ENCODE peak calls at places on chromosomes 11 and 22, in six cellular contexts. E is Peyer's patch, K is tibial nerve, I is cardiac muscle cell, X is Karpas-422, Q is heart left ventricle. J is an unnamed sample. For H3K4me1, the result is how much of the 10 kb centered on the place peaks cover.

GRCh38 chr22:49136041-49136815 is 691.4 kb downstream of the BRD1 start:
- DNase-seq in E (no peak), K (no peak), I (no peak), X (no peak), Q (no peak), J (no peak)

GRCh38 chr11:90593099-90593498 is 370.2 kb upstream of the CHORDC1 start:
- DNase-seq in E (no peak), K (no peak), I (no peak), X (no peak), Q (no peak), J (no peak)

GRCh38 chr11:3786781-3787428 is 10.4 kb downstream of the NUP98 start:
- DNase-seq in E (no peak), K (no peak), I (no peak), X (no peak), Q (no peak), J (no peak)

GRCh38 chr11:65431452-65432132 is 9.0 kb downstream of the NEAT1 start:
- DNase-seq in E (no peak), K (no peak), I (peak), X (peak), Q (no peak), J (peak)

GRCh38 chr11:8631395-8632110 is 37.5 kb upstream of the STK33 start:
- DNase-seq in E (no peak), K (peak), I (peak), X (no peak), Q (no peak), J (no peak)

GRCh38 chr11:84780689-84781293 is 846.4 kb downstream of the DLG2 start:
- DNase-seq in E (no peak), K (no peak), I (peak), X (peak), Q (no peak), J (no peak)

GRCh38 chr11:13984616-13985474 is 22.3 kb downstream of the SPON1 start:
- DNase-seq in E (no peak), K (no peak), I (peak), X (no peak), Q (no peak), J (no peak)

GRCh38 chr11:69123593-69124545 is 31.9 kb upstream of the SMIM38 start:
- DNase-seq in E (peak), K (no peak), I (no peak), X (no peak), Q (no peak), J (no peak)

GRCh38 chr11:85595285-85595884 is 31.8 kb downstream of the DLG2 start:
- DNase-seq in E (no peak), K (no peak), I (peak), X (peak), Q (no peak), J (peak)

GRCh38 chr11:1223346-1224108 is 661 bp downstream of the MUC5B start:
- DNase-seq in E (peak), K (no peak), I (no peak), X (no peak), Q (peak), J (no peak)

GRCh38 chr11:69641681-69642548 is 959 bp downstream of the CCND1 start:
- DNase-seq in E (no peak), K (no peak), I (peak), X (no peak), Q (no peak), J (peak)

GRCh38 chr11:100778386-100778785 is 91.3 kb downstream of the ARHGAP42 start:
- DNase-seq in E (no peak), K (no peak), I (no peak), X (no peak), Q (no peak), J (no peak)

GRCh38 chr11:126083829-126084607 is 21.4 kb upstream of the CDON start:
- DNase-seq in E (no peak), K (no peak), I (no peak), X (no peak), Q (no peak), J (peak)

GRCh38 chr22:28029962-28030361 is 110.9 kb upstream of the PITPNB start:
- DNase-seq in E (no peak), K (no peak), I (no peak), X (no peak), Q (no peak), J (no peak)

GRCh38 chr22:49997932-49998717 is 14.4 kb downstream of the IL17REL start:
- DNase-seq in E (no peak), K (no peak), I (no peak), X (no peak), Q (no peak), J (no peak)

GRCh38 chr11:93572171-93572570 is 29.0 kb upstream of the SMCO4 start:
- DNase-seq in E (no peak), K (no peak), I (no peak), X (no peak), Q (no peak), J (no peak)

GRCh38 chr11:20154381-20154780 is 5.9 kb downstream of the DBX1 start:
- DNase-seq in E (no peak), K (no peak), I (no peak), X (no peak), Q (no peak), J (no peak)

GRCh38 chr22:50260801-50261614 is 475 bp downstream of the MAPK12 start:
- DNase-seq in E (no peak), K (no peak), I (peak), X (peak), Q (peak), J (no peak)

GRCh38 chr11:2300936-2301630 is 635 bp downstream of the C11orf21 start:
- DNase-seq in E (peak), K (peak), I (no peak), X (no peak), Q (no peak), J (peak)

GRCh38 chr11:61688368-61689163 is 8.4 kb downstream of the DAGLA start:
- DNase-seq in E (peak), K (peak), I (peak), X (no peak), Q (peak), J (no peak)

GRCh38 chr11:1834791-1835670 is at the start of gene SYT8:
- DNase-seq in E (no peak), K (no peak), I (no peak), X (no peak), Q (peak), J (no peak)

GRCh38 chr22:21876486-21877176 is 9.2 kb upstream of the MAPK1 start:
- DNase-seq in E (no peak), K (no peak), I (peak), X (peak), Q (no peak), J (no peak)

GRCh38 chr11:100776212-100776896 is 89.3 kb downstream of the ARHGAP42 start:
- DNase-seq in E (no peak), K (no peak), I (peak), X (no peak), Q (no peak), J (no peak)

GRCh38 chr22:46349681-46350080 is 14.2 kb downstream of the TRMU start:
- DNase-seq in E (no peak), K (no peak), I (no peak), X (no peak), Q (no peak), J (no peak)

GRCh38 chr11:80727315-80727714 is 1286.5 kb upstream of the TENM4 start:
- DNase-seq in E (no peak), K (no peak), I (peak), X (no peak), Q (no peak), J (no peak)

GRCh38 chr11:65107751-65108468 is 3.8 kb upstream of the TM7SF2 start:
- DNase-seq in E (no peak), K (no peak), I (no peak), X (no peak), Q (no peak), J (no peak)

GRCh38 chr11:76234704-76235232 is 28.5 kb upstream of the WNT11 start:
- DNase-seq in E (no peak), K (peak), I (no peak), X (no peak), Q (peak), J (no peak)

GRCh38 chr11:29527391-29527936 is 489.4 kb downstream of the KCNA4 start:
- DNase-seq in E (no peak), K (no peak), I (peak), X (peak), Q (no peak), J (no peak)

GRCh38 chr11:15412054-15412453 is 297.3 kb downstream of the INSC start:
- DNase-seq in E (no peak), K (no peak), I (no peak), X (no peak), Q (no peak), J (no peak)

GRCh38 chr11:112837162-112837826 is 123.9 kb upstream of the NCAM1 start:
- DNase-seq in E (no peak), K (no peak), I (no peak), X (peak), Q (peak), J (no peak)

GRCh38 chr11:108944486-108945178 is 279.8 kb downstream of the DDX10 start:
- DNase-seq in E (no peak), K (no peak), I (no peak), X (no peak), Q (no peak), J (no peak)

GRCh38 chr11:129530154-129530895 is 154.7 kb downstream of the BARX2 start:
- DNase-seq in E (no peak), K (no peak), I (no peak), X (no peak), Q (no peak), J (no peak)

GRCh38 chr11:129533395-129533794 is 157.7 kb downstream of the BARX2 start:
- DNase-seq in E (no peak), K (no peak), I (no peak), X (no peak), Q (no peak), J (no peak)

DNA sequence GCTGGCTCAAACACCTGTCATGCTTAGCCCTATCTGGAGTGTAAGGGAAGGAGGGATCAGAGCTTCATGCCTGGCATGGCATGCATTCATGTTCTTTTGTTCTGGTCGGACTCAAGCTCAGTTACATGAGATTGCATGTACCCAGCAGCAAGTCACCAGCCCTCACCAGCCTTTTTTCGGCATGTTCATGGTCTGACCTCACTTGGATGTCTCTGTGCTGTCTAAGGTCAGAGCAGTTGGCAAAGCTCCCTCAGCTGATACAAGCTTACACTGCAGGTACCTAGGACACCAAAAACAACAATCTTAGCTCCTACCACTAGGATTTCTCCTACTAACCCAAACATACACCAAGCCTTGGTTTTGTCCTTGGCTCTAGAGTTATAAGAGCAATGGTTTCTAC is 152.6 kb downstream of the BARX2 start:
- DNase-seq in E (no peak), K (no peak), I (no peak), X (no peak), Q (no peak), J (no peak)
- H3K4me1 ChIP-seq in E (under half), K (under half), I (under half), X (under half), Q (under half), J (under half)

GRCh38 chr11:73234403-73235181 is 16.5 kb downstream of the P2RY2 start:
- DNase-seq in E (peak), K (no peak), I (no peak), X (no peak), Q (no peak), J (no peak)

GRCh38 chr11:73237471-73238290 is 19.6 kb downstream of the P2RY2 start:
- DNase-seq in E (peak), K (no peak), I (peak), X (no peak), Q (peak), J (no peak)

GRCh38 chr11:73236879-73237278 is 18.8 kb downstream of the P2RY2 start:
- DNase-seq in E (peak), K (peak), I (peak), X (peak), Q (peak), J (no peak)

GRCh38 chr11:73235236-73235786 is 17.2 kb downstream of the P2RY2 start:
- DNase-seq in E (no peak), K (no peak), I (no peak), X (no peak), Q (no peak), J (no peak)

DNA sequence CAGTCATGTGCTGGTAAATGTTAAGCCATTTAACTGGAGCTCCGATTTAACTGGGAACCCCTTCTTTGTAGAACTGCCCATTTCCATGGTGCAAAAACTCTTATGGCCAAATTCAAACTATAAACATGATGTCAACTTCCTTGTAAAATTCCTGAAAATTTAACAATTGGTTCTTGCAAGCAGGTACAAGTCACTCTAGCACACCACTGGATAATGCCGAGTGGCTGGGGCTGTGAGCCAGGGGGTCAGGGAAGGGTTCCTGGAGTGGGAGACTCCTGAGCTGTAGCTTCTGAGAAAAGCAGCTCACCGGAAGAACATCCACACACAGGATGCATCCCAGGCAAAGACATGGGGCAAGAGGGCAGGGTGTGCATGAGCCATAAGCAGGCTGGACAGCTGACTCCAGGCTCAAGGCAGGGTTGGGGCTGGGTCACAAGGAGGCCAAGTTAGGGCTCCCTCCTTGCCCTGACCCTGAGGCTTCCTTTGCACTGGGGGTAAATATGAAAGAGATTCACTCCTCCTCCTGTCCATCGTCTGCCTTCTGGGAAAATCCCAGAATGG is 18.2 kb downstream of the P2RY2 start:
- DNase-seq in E (no peak), K (no peak), I (no peak), X (no peak), Q (no peak), J (no peak)
- H3K27ac ChIP-seq in E (no peak), K (no peak), I (no peak), X (no peak), Q (peak), J (no peak)

GRCh38 chr11:34305095-34305692 is 52.6 kb downstream of the ABTB2 start:
- DNase-seq in E (no peak), K (no peak), I (no peak), X (no peak), Q (no peak), J (no peak)
- H3K4me1 ChIP-seq in E (under half), K (under half), I (half or more), X (under half), Q (under half), J (under half)

GRCh38 chr22:23779731-23780130 is 7.0 kb upstream of the SMARCB1 start:
- DNase-seq in E (no peak), K (no peak), I (no peak), X (no peak), Q (no peak), J (no peak)

GRCh38 chr22:23782649-23783048 is 4.1 kb upstream of the SMARCB1 start:
- DNase-seq in E (no peak), K (no peak), I (no peak), X (no peak), Q (no peak), J (no peak)

GRCh38 chr22:23780146-23780748 is 6.5 kb upstream of the SMARCB1 start:
- DNase-seq in E (no peak), K (no peak), I (no peak), X (no peak), Q (no peak), J (no peak)

GRCh38 chr22:23781533-23781932 is 5.2 kb upstream of the SMARCB1 start:
- DNase-seq in E (no peak), K (no peak), I (no peak), X (no peak), Q (no peak), J (no peak)

GRCh38 chr22:23781065-23781464 is 5.7 kb upstream of the SMARCB1 start:
- DNase-seq in E (no peak), K (no peak), I (no peak), X (no peak), Q (no peak), J (no peak)
- H3K27ac ChIP-seq in E (no peak), K (no peak), I (no peak), X (no peak), Q (no peak), J (no peak)

GRCh38 chr11:44753965-44754645 is 27.3 kb downstream of the TSPAN18 start:
- DNase-seq in E (no peak), K (peak), I (no peak), X (no peak), Q (no peak), J (no peak)

GRCh38 chr11:44758996-44759395 is 32.2 kb downstream of the TSPAN18 start:
- DNase-seq in E (no peak), K (no peak), I (no peak), X (no peak), Q (no peak), J (no peak)

GRCh38 chr11:44752727-44753126 is 26.0 kb downstream of the TSPAN18 start:
- DNase-seq in E (no peak), K (no peak), I (no peak), X (no peak), Q (no peak), J (no peak)

GRCh38 chr11:44754876-44755552 is 28.3 kb downstream of the TSPAN18 start:
- DNase-seq in E (no peak), K (no peak), I (no peak), X (no peak), Q (no peak), J (no peak)

DNA sequence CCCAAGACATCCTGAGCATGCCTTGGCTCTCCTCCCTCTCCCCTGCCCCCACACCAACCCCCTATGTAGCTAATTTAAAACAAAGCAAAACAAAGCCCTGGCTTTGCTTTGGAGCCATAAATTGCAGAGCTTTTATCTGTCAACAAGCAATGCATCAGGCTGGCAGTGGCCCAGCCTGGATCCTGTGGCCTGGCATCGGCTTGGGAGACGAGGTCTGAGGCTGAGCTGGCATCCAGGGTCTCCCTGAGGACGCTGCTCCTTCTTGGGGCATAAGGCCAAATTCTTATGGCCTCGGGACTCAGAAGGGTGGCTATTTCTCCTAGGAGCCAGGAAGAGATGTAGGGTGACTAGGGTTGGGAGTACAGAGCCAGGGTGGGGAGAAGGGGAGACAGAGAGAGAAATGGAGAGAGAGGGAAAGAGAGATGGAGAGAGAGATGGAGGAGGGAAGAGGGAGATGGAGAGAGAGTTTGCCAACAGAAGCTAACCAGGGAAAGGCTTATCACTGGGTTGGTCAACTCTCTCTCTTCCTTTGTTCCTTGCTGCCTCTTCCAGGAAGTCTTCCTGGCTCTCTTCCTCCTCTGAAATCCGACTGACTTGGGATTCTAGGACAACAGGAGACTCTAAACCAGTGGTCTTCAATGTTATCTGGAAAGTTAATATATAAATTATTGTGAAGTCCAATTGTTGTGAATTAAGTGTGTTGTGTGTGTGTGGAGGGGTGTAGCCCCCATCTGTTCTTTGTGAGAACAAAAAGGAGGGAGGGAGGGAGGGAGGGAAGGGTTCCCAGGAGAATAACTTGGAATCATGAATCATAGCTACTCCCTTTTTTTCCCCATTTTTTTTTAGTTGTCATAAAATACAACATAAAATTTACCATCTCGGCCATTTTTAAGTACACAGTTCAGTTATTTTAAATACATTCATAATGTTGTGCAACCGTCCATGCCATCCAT is 29.1 kb downstream of the TSPAN18 start:
- DNase-seq in E (no peak), K (no peak), I (no peak), X (no peak), Q (peak), J (no peak)
- H3K4me1 ChIP-seq in E (under half), K (half or more), I (under half), X (under half), Q (half or more), J (under half)

GRCh38 chr22:20392983-20393704 is 807 bp upstream of the ZNF74 start:
- DNase-seq in E (no peak), K (no peak), I (no peak), X (no peak), Q (peak), J (no peak)
- H3K27ac ChIP-seq in E (peak), K (no peak), I (peak), X (no peak), Q (peak), J (peak)

DNA sequence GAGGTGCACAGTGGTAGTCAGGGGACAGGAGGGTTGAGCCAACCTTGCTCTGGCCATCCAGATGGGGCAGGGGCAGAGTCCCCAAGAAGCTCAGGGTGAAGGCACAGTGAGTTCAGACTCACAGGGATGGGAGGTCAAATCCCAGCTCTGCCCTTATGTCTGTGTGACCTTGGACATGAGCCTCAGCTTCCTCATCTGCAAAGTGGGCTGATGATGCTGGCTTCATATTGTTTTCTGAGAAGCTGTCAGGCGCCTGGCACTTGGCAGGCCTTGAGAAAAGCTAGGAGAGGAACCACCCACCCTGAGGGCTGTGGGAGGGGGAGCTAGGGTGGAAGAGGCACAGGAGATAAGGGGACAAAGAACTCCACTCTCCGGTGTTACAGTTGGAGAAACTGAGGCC is 23.6 kb downstream of the CYTH4 start:
- DNase-seq in E (no peak), K (no peak), I (no peak), X (no peak), Q (no peak), J (no peak)
- H3K4me1 ChIP-seq in E (under half), K (under half), I (under half), X (under half), Q (under half), J (half or more)

DNA sequence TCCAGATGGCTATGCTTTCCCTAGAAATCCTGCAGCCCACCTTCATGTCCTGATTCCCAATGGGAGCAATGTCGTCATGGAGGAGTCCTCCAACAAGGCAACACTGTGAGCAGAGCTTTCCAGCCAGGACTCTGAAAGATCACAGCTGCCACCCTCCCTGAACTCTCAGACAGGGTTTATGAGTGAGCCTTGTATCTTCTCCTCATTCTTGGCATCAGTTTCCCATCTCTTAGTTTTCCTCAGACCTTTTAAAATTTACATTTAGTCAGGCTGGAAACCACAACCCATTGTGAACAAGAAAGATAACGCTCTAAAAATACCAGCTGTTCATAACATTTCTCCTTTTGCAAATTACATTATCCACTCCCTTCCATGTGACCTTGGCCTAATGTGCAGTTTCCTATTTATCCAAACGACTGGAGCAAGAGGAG is 15.6 kb upstream of the LYVE1 start:
- DNase-seq in E (no peak), K (no peak), I (peak), X (no peak), Q (no peak), J (no peak)
- H3K27ac ChIP-seq in E (no peak), K (no peak), I (no peak), X (no peak), Q (peak), J (no peak)

J was measured in CD8-positive, alpha-beta memory T cell.